ENCODE peak calls at places on chromosomes 13 and 19, in six cellular contexts. One of them, this sample, is unnamed.

GRCh38 chr19:3108775-3109174 is 14.6 kb downstream of the GNA11 start:
- DNase-seq in body of pancreas: peak
- DNase-seq in fibroblast of lung: peak
- DNase-seq in heart right ventricle: peak
- DNase-seq in colonic mucosa: peak
- DNase-seq in heart left ventricle: no peak
- DNase-seq in this sample: no peak

GRCh38 chr19:35288331-35288730 is 3.6 kb upstream of the MAG start:
- DNase-seq in body of pancreas: no peak
- DNase-seq in fibroblast of lung: no peak
- DNase-seq in heart right ventricle: no peak
- DNase-seq in colonic mucosa: no peak
- DNase-seq in heart left ventricle: no peak
- DNase-seq in this sample: no peak

GRCh38 chr19:52735734-52736133 is 890 bp upstream of the ZNF611 start:
- DNase-seq in body of pancreas: peak
- DNase-seq in fibroblast of lung: peak
- DNase-seq in heart right ventricle: peak
- DNase-seq in colonic mucosa: peak
- DNase-seq in heart left ventricle: peak
- DNase-seq in this sample: peak

GRCh38 chr13:51501592-51502205 is 48.9 kb upstream of the INTS6 start:
- DNase-seq in body of pancreas: no peak
- DNase-seq in fibroblast of lung: peak
- DNase-seq in heart right ventricle: no peak
- DNase-seq in colonic mucosa: no peak
- DNase-seq in heart left ventricle: no peak
- DNase-seq in this sample: no peak

GRCh38 chr19:41994521-41994971 is 516 bp upstream of the ATP1A3 start:
- DNase-seq in body of pancreas: no peak
- DNase-seq in fibroblast of lung: no peak
- DNase-seq in heart right ventricle: no peak
- DNase-seq in colonic mucosa: no peak
- DNase-seq in heart left ventricle: no peak
- DNase-seq in this sample: no peak

GRCh38 chr13:21010621-21011020 is 50.8 kb downstream of the LATS2 start:
- DNase-seq in body of pancreas: no peak
- DNase-seq in fibroblast of lung: peak
- DNase-seq in heart right ventricle: no peak
- DNase-seq in colonic mucosa: no peak
- DNase-seq in heart left ventricle: no peak
- DNase-seq in this sample: peak

GRCh38 chr19:38409631-38410133 is 6.8 kb downstream of the FAM98C start:
- DNase-seq in body of pancreas: no peak
- DNase-seq in fibroblast of lung: peak
- DNase-seq in heart right ventricle: peak
- DNase-seq in colonic mucosa: no peak
- DNase-seq in heart left ventricle: no peak
- DNase-seq in this sample: no peak

GRCh38 chr19:55197531-55197930 is 11.8 kb downstream of the PTPRH start:
- DNase-seq in body of pancreas: no peak
- DNase-seq in fibroblast of lung: no peak
- DNase-seq in heart right ventricle: no peak
- DNase-seq in colonic mucosa: no peak
- DNase-seq in heart left ventricle: no peak
- DNase-seq in this sample: no peak

GRCh38 chr13:64723735-64724134 is 2506.4 kb downstream of the PCDH9 start:
- DNase-seq in body of pancreas: no peak
- DNase-seq in fibroblast of lung: peak
- DNase-seq in heart right ventricle: no peak
- DNase-seq in colonic mucosa: no peak
- DNase-seq in heart left ventricle: no peak
- DNase-seq in this sample: no peak

GRCh38 chr19:19149402-19149801 is 11.1 kb upstream of the TMEM161A start:
- DNase-seq in body of pancreas: no peak
- DNase-seq in fibroblast of lung: no peak
- DNase-seq in heart right ventricle: no peak
- DNase-seq in colonic mucosa: no peak
- DNase-seq in heart left ventricle: no peak
- DNase-seq in this sample: no peak

GRCh38 chr19:5823579-5824281 is 15.8 kb downstream of the FUT6 start:
- DNase-seq in body of pancreas: peak
- DNase-seq in fibroblast of lung: no peak
- DNase-seq in heart right ventricle: no peak
- DNase-seq in colonic mucosa: peak
- DNase-seq in heart left ventricle: no peak
- DNase-seq in this sample: no peak
- TF ChIP-seq CTCF in body of pancreas: no peak
- TF ChIP-seq CTCF in fibroblast of lung: no peak
- TF ChIP-seq CTCF in heart right ventricle: no peak
- TF ChIP-seq CTCF in colonic mucosa: no peak
- TF ChIP-seq CTCF in heart left ventricle: no peak
- TF ChIP-seq CTCF in this sample: no peak

GRCh38 chr13:70338608-70339007 is 230.4 kb upstream of the KLHL1 start:
- DNase-seq in body of pancreas: no peak
- DNase-seq in fibroblast of lung: no peak
- DNase-seq in heart right ventricle: no peak
- DNase-seq in colonic mucosa: no peak
- DNase-seq in heart left ventricle: no peak
- DNase-seq in this sample: no peak

GRCh38 chr13:70333752-70334151 is 225.5 kb upstream of the KLHL1 start:
- DNase-seq in body of pancreas: no peak
- DNase-seq in fibroblast of lung: no peak
- DNase-seq in heart right ventricle: no peak
- DNase-seq in colonic mucosa: no peak
- DNase-seq in heart left ventricle: no peak
- DNase-seq in this sample: no peak

DNA sequence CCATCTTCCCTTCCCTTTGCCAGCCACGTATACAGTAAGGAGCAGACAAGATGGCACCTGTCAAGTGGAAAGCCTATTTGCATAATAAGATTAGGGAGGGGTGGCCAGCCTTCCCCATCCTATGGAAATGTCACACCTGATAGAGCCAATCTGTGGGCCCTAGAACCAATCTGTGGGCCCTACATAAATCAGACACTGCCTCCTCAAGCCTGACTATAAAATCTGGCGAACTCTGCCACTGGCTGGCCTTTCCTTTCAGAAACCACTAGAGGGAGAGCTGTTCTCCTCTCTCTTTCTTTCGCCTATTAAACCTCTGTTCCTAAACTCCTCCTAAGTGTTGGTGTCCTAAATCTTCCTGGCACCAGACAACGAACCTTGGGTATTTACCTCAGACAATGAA is 231.5 kb upstream of the KLHL1 start:
- DNase-seq in body of pancreas: peak
- DNase-seq in fibroblast of lung: no peak
- DNase-seq in heart right ventricle: no peak
- DNase-seq in colonic mucosa: peak
- DNase-seq in heart left ventricle: no peak
- DNase-seq in this sample: no peak
- TF ChIP-seq CTCF in body of pancreas: peak
- TF ChIP-seq CTCF in fibroblast of lung: no peak
- TF ChIP-seq CTCF in heart right ventricle: no peak
- TF ChIP-seq CTCF in colonic mucosa: peak
- TF ChIP-seq CTCF in heart left ventricle: no peak
- TF ChIP-seq CTCF in this sample: no peak

DNA sequence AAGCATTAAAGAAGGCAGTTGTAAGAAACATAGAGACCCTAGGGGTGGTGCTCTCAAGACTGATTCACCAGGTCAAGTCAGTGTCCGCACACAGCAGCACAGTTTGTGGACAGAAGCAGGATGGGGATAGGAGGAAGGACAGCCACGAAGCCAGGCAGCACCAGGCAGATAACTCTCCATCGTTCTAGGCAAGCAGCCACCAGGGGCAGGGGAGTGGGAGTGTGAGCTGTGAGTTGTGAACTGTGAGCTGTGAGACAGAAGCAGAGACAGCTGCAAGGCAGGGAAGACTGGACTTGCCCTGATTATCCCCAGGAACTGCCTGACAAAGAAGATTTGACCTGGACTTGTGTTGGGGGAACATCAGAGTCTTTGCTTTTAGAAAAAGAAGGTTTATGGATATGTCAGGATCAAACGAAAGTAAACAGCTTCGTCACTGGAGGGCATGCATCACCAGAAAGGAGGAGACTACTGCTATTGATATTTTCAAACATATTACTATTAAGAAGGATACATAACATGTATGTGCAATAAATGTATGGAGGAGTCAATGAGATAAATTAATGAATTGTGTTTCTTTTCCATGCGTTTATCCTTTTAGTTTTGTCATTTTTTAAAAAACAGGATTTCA is 286.1 kb downstream of the IRS2 start:
- DNase-seq in body of pancreas: no peak
- DNase-seq in fibroblast of lung: peak
- DNase-seq in heart right ventricle: no peak
- DNase-seq in colonic mucosa: no peak
- DNase-seq in heart left ventricle: no peak
- DNase-seq in this sample: no peak
- TF ChIP-seq CTCF in body of pancreas: no peak
- TF ChIP-seq CTCF in fibroblast of lung: no peak
- TF ChIP-seq CTCF in heart right ventricle: no peak
- TF ChIP-seq CTCF in colonic mucosa: no peak
- TF ChIP-seq CTCF in heart left ventricle: no peak
- TF ChIP-seq CTCF in this sample: no peak

DNA sequence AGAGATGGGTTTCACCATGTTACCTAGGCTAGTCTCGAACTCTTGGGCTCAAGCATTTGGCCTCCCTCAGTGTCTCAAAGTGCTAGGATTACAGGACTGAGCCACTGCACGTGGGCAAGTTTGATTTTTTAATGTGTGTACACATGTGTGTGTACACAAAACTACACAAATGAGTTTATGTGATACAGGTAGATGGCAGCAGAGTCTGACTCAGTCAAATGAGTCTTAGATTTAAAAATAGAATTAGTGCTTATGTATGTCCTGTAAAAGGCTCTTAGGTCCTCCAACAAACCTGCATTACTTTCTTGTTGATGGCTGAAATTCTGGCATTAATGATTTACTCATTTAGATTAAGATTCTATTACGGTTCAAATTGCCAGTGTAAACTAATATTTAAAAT is 293.7 kb downstream of the PCDH17 start:
- DNase-seq in body of pancreas: no peak
- DNase-seq in fibroblast of lung: peak
- DNase-seq in heart right ventricle: no peak
- DNase-seq in colonic mucosa: no peak
- DNase-seq in heart left ventricle: no peak
- DNase-seq in this sample: no peak
- TF ChIP-seq CTCF in body of pancreas: no peak
- TF ChIP-seq CTCF in fibroblast of lung: no peak
- TF ChIP-seq CTCF in heart right ventricle: peak
- TF ChIP-seq CTCF in colonic mucosa: no peak
- TF ChIP-seq CTCF in heart left ventricle: peak
- TF ChIP-seq CTCF in this sample: no peak

GRCh38 chr13:49716615-49717014 is 25.3 kb upstream of the EBPL start:
- DNase-seq in body of pancreas: no peak
- DNase-seq in fibroblast of lung: no peak
- DNase-seq in heart right ventricle: no peak
- DNase-seq in colonic mucosa: no peak
- DNase-seq in heart left ventricle: no peak
- DNase-seq in this sample: no peak

GRCh38 chr13:49711218-49711863 is 20.1 kb upstream of the EBPL start:
- DNase-seq in body of pancreas: no peak
- DNase-seq in fibroblast of lung: peak
- DNase-seq in heart right ventricle: no peak
- DNase-seq in colonic mucosa: no peak
- DNase-seq in heart left ventricle: no peak
- DNase-seq in this sample: no peak

GRCh38 chr13:49714757-49715156 is 23.5 kb upstream of the EBPL start:
- DNase-seq in body of pancreas: no peak
- DNase-seq in fibroblast of lung: no peak
- DNase-seq in heart right ventricle: no peak
- DNase-seq in colonic mucosa: no peak
- DNase-seq in heart left ventricle: no peak
- DNase-seq in this sample: no peak
- TF ChIP-seq CTCF in body of pancreas: no peak
- TF ChIP-seq CTCF in fibroblast of lung: no peak
- TF ChIP-seq CTCF in heart right ventricle: no peak
- TF ChIP-seq CTCF in colonic mucosa: no peak
- TF ChIP-seq CTCF in heart left ventricle: no peak
- TF ChIP-seq CTCF in this sample: no peak

GRCh38 chr19:8343483-8343844 is 402 bp upstream of the KANK3 start:
- DNase-seq in body of pancreas: no peak
- DNase-seq in fibroblast of lung: no peak
- DNase-seq in heart right ventricle: no peak
- DNase-seq in colonic mucosa: no peak
- DNase-seq in heart left ventricle: no peak
- DNase-seq in this sample: no peak
- TF ChIP-seq CTCF in body of pancreas: no peak
- TF ChIP-seq CTCF in fibroblast of lung: no peak
- TF ChIP-seq CTCF in heart right ventricle: no peak
- TF ChIP-seq CTCF in colonic mucosa: no peak
- TF ChIP-seq CTCF in heart left ventricle: no peak
- TF ChIP-seq CTCF in this sample: no peak

DNA sequence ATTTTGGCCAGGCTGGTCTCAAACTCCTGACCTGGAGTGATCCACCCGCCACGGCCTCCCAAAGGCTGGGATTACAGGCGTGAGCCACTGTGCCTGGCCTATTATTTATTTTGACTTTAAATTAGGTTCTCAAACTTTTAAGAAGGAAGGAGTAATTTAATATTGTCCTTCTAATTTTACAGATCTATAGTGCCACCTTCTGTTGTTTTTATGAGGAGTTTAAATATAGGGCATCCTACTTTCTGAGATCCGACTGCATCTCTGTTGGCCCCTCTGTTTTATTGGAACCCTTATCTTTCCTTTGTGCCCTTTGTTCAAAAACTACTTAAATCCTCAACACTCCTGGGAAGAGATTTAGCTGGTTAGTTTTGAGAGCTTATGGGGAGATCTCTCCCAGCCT is 25.4 kb upstream of the ZMYM5 start:
- DNase-seq in body of pancreas: no peak
- DNase-seq in fibroblast of lung: peak
- DNase-seq in heart right ventricle: no peak
- DNase-seq in colonic mucosa: no peak
- DNase-seq in heart left ventricle: no peak
- DNase-seq in this sample: no peak
- TF ChIP-seq CTCF in body of pancreas: peak
- TF ChIP-seq CTCF in fibroblast of lung: no peak
- TF ChIP-seq CTCF in heart right ventricle: peak
- TF ChIP-seq CTCF in colonic mucosa: no peak
- TF ChIP-seq CTCF in heart left ventricle: peak
- TF ChIP-seq CTCF in this sample: no peak

GRCh38 chr13:24865158-24865557 is 101.2 kb downstream of the RNF17 start:
- DNase-seq in body of pancreas: no peak
- DNase-seq in fibroblast of lung: no peak
- DNase-seq in heart right ventricle: no peak
- DNase-seq in colonic mucosa: no peak
- DNase-seq in heart left ventricle: no peak
- DNase-seq in this sample: no peak
- TF ChIP-seq CTCF in body of pancreas: no peak
- TF ChIP-seq CTCF in fibroblast of lung: no peak
- TF ChIP-seq CTCF in heart right ventricle: no peak
- TF ChIP-seq CTCF in colonic mucosa: no peak
- TF ChIP-seq CTCF in heart left ventricle: no peak
- TF ChIP-seq CTCF in this sample: no peak